ENCODE peak calls at places on chromosomes 3 and 15, in seven cellular contexts. Y is upper lobe of right lung, K is H1, S is psoas muscle, E is tibial nerve, I is coronary artery, G is GM13977. W is an unnamed sample.
A peak's percentile ranks its signal among the peaks of the same experiment; 100 is the strongest.

GRCh38 chr3:134846084-134846483 is 51.0 kb downstream of the EPHB1 start:
- DNase-seq in Y (no peak), K (no peak), S (no peak), E (no peak), I (peak; percentile 36), G (no peak), W (no peak)

GRCh38 chr3:180743813-180744212 is 64.5 kb upstream of the CCDC39 start:
- DNase-seq in Y (no peak), K (no peak), S (no peak), E (no peak), I (no peak), G (no peak), W (no peak)

GRCh38 chr3:133384331-133385027 is 15.4 kb upstream of the BFSP2 start:
- DNase-seq in Y (peak; percentile 82), K (peak; percentile 58), S (peak; percentile 40), E (peak; percentile 17), I (no peak), G (peak; percentile 69), W (peak; percentile 78)

GRCh38 chr15:83057660-83058376 is 9.2 kb downstream of the BTBD1 start:
- DNase-seq in Y (no peak), K (no peak), S (no peak), E (no peak), I (no peak), G (no peak), W (no peak)

GRCh38 chr3:144031938-144032337 is 60.3 kb downstream of the DIPK2A start:
- DNase-seq in Y (no peak), K (no peak), S (peak; percentile 66), E (no peak), I (peak; percentile 86), G (no peak), W (no peak)

GRCh38 chr3:2303567-2303966 is 204.9 kb downstream of the CNTN4 start:
- DNase-seq in Y (no peak), K (no peak), S (no peak), E (no peak), I (no peak), G (peak; percentile 18), W (no peak)

GRCh38 chr3:27681249-27681748 is 40.8 kb downstream of the EOMES start:
- DNase-seq in Y (no peak), K (no peak), S (no peak), E (peak; percentile 20), I (no peak), G (peak; percentile 60), W (no peak)

GRCh38 chr15:69976366-69976994 is 121.2 kb downstream of the TLE3 start:
- DNase-seq in Y (no peak), K (no peak), S (no peak), E (peak; percentile 42), I (no peak), G (no peak), W (no peak)

GRCh38 chr3:58341376-58341775 is 8.7 kb downstream of the PXK start:
- DNase-seq in Y (no peak), K (no peak), S (no peak), E (no peak), I (no peak), G (no peak), W (no peak)

GRCh38 chr3:172673210-172673679 is 37.6 kb downstream of the NCEH1 start:
- DNase-seq in Y (peak; percentile 73), K (no peak), S (peak; percentile 62), E (peak; percentile 54), I (no peak), G (peak; percentile 49), W (no peak)

GRCh38 chr3:102979682-102980378 is 545.0 kb downstream of the ZPLD1 start:
- DNase-seq in Y (no peak), K (no peak), S (peak; percentile 78), E (peak; percentile 88), I (peak; percentile 81), G (no peak), W (no peak)

GRCh38 chr15:68427366-68427765 is 4.6 kb downstream of the ITGA11 start:
- DNase-seq in Y (no peak), K (no peak), S (no peak), E (no peak), I (no peak), G (no peak), W (no peak)

GRCh38 chr15:90154861-90155626 is 46.1 kb upstream of the SEMA4B start:
- DNase-seq in Y (no peak), K (no peak), S (no peak), E (no peak), I (no peak), G (no peak), W (no peak)

GRCh38 chr3:46386206-46386605 is 15.5 kb downstream of the CCR5 start:
- DNase-seq in Y (no peak), K (no peak), S (no peak), E (no peak), I (no peak), G (no peak), W (no peak)

GRCh38 chr15:51849866-51850265 is 20.4 kb downstream of the TMOD3 start:
- DNase-seq in Y (no peak), K (no peak), S (no peak), E (no peak), I (no peak), G (no peak), W (no peak)

GRCh38 chr15:32849769-32850668 is 132.2 kb downstream of the GREM1 start:
- DNase-seq in Y (no peak), K (no peak), S (no peak), E (no peak), I (no peak), G (no peak), W (no peak)

GRCh38 chr3:128276151-128276445 is 122.8 kb downstream of the EEFSEC start:
- DNase-seq in Y (no peak), K (no peak), S (no peak), E (no peak), I (peak; percentile 33), G (no peak), W (no peak)

GRCh38 chr15:51025454-51025846 is 69.3 kb downstream of the TNFAIP8L3 start:
- DNase-seq in Y (no peak), K (no peak), S (no peak), E (no peak), I (no peak), G (no peak), W (no peak)

GRCh38 chr3:12553921-12554391 is 2.9 kb upstream of the MKRN2 start:
- DNase-seq in Y (no peak), K (no peak), S (peak; percentile 24), E (no peak), I (no peak), G (no peak), W (no peak)

GRCh38 chr15:98853161-98853560 is 154.4 kb downstream of the PGPEP1L start:
- DNase-seq in Y (peak; percentile 91), K (no peak), S (peak; percentile 88), E (peak; percentile 92), I (peak; percentile 88), G (peak; percentile 68), W (peak; percentile 86)

GRCh38 chr3:31550452-31551251 is 17.9 kb downstream of the STT3B start:
- DNase-seq in Y (no peak), K (no peak), S (no peak), E (peak; percentile 48), I (no peak), G (no peak), W (no peak)

GRCh38 chr3:108130705-108131104 is 39.9 kb upstream of the CD47 start:
- DNase-seq in Y (no peak), K (no peak), S (no peak), E (no peak), I (no peak), G (no peak), W (no peak)

GRCh38 chr3:195063596-195064193 is 207.3 kb downstream of the XXYLT1 start:
- DNase-seq in Y (no peak), K (no peak), S (no peak), E (no peak), I (no peak), G (no peak), W (no peak)

GRCh38 chr3:69103123-69103522 is 18.4 kb downstream of the ARL6IP5 start:
- DNase-seq in Y (no peak), K (no peak), S (no peak), E (no peak), I (no peak), G (no peak), W (no peak)
- TF ChIP-seq CTCF in Y (no peak), K (no peak), S (no peak), E (no peak), I (no peak), G (no peak), W (no peak)

DNA sequence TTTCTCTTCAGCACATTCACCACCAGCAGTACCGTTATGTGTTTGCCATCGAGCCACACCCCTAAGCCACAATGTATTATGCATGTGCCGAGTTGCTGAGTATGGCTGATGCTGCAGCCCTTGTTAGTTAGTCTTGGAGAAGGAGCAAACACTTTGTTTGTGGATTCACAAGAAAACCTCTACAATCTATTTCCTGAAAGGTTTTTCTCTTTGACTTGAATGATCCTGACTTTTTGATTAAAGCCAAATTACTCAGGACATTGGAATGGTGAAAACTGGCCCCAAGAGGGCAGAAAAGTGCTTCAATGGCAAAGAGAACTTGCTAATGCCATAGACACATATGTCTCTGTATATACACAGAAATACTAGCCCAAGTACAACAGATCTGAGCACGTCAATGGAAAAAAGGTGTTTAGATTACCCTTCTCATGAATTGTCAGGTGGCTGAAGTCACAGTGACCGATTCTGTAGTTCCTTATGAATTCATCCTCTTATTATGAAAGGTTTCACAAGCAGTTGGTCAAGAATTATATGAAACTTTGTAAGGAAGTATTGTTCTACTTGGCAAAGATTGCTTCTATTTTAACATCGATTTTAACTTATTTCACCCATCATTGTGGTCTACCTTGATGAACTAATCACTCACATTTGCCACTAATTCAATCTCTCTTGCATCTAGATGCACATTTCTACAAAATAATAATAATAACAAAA is 103.0 kb downstream of the P3H2 start:
- DNase-seq in Y (no peak), K (no peak), S (no peak), E (no peak), I (no peak), G (no peak), W (no peak)
- TF ChIP-seq CTCF in Y (peak; percentile 30), K (peak; percentile 37), S (peak; percentile 7), E (peak; percentile 13), I (no peak), G (peak; percentile 20), W (peak; percentile 57)

GRCh38 chr15:93486407-93487117 is 397.6 kb upstream of the RGMA start:
- DNase-seq in Y (no peak), K (no peak), S (peak; percentile 41), E (no peak), I (no peak), G (no peak), W (no peak)
- TF ChIP-seq CTCF in Y (no peak), K (no peak), S (no peak), E (no peak), I (no peak), G (no peak), W (no peak)

GRCh38 chr15:79769081-79769481 is 127.7 kb downstream of the MTHFS start:
- DNase-seq in Y (no peak), K (no peak), S (no peak), E (no peak), I (no peak), G (peak; percentile 17), W (no peak)
- TF ChIP-seq CTCF in Y (peak; percentile 19), K (peak; percentile 50), S (peak; percentile 33), E (no peak), I (no peak), G (peak; percentile 40), W (peak; percentile 56)

W was measured in type B pancreatic cell.